ENCODE peak calls at places on chromosomes 3 and 15, in ten cellular contexts. One of them, this sample, is unnamed.

GRCh38 chr3:16132190-16132589 is 42.3 kb upstream of the GALNT15 start:
- DNase-seq in breast epithelium: no peak
- DNase-seq in heart right ventricle: no peak
- DNase-seq in body of pancreas: no peak
- DNase-seq in transverse colon: no peak
- DNase-seq in pancreas: no peak
- DNase-seq in GM06990: no peak
- DNase-seq in neural progenitor cell: peak; percentile 12
- DNase-seq in CD8-positive, alpha-beta T cell: no peak
- DNase-seq in GM12878: no peak
- DNase-seq in this sample: no peak

GRCh38 chr3:16113704-16114103 is 60.8 kb upstream of the GALNT15 start:
- DNase-seq in breast epithelium: no peak
- DNase-seq in heart right ventricle: no peak
- DNase-seq in body of pancreas: no peak
- DNase-seq in transverse colon: no peak
- DNase-seq in pancreas: no peak
- DNase-seq in GM06990: no peak
- DNase-seq in neural progenitor cell: no peak
- DNase-seq in CD8-positive, alpha-beta T cell: no peak
- DNase-seq in GM12878: no peak
- DNase-seq in this sample: no peak

GRCh38 chr3:101850327-101851048 is 1.2 kb downstream of the NFKBIZ start:
- DNase-seq in breast epithelium: no peak
- DNase-seq in heart right ventricle: no peak
- DNase-seq in body of pancreas: no peak
- DNase-seq in transverse colon: no peak
- DNase-seq in pancreas: no peak
- DNase-seq in GM06990: peak; percentile 52
- DNase-seq in neural progenitor cell: peak; percentile 6
- DNase-seq in CD8-positive, alpha-beta T cell: peak; percentile 40
- DNase-seq in GM12878: peak; percentile 65
- DNase-seq in this sample: no peak

GRCh38 chr15:43232289-43232874 is 11.6 kb upstream of the EPB42 start:
- DNase-seq in breast epithelium: no peak
- DNase-seq in heart right ventricle: no peak
- DNase-seq in body of pancreas: no peak
- DNase-seq in transverse colon: no peak
- DNase-seq in pancreas: no peak
- DNase-seq in GM06990: no peak
- DNase-seq in neural progenitor cell: no peak
- DNase-seq in CD8-positive, alpha-beta T cell: no peak
- DNase-seq in GM12878: no peak
- DNase-seq in this sample: no peak

GRCh38 chr15:93974804-93975481 is 256.4 kb upstream of the MCTP2 start:
- DNase-seq in breast epithelium: no peak
- DNase-seq in heart right ventricle: no peak
- DNase-seq in body of pancreas: peak; percentile 42
- DNase-seq in transverse colon: no peak
- DNase-seq in pancreas: peak; percentile 45
- DNase-seq in GM06990: no peak
- DNase-seq in neural progenitor cell: peak; percentile 75
- DNase-seq in CD8-positive, alpha-beta T cell: no peak
- DNase-seq in GM12878: no peak
- DNase-seq in this sample: no peak

GRCh38 chr15:34717729-34718128 is 37.1 kb downstream of the GJD2 start:
- DNase-seq in breast epithelium: no peak
- DNase-seq in heart right ventricle: no peak
- DNase-seq in body of pancreas: no peak
- DNase-seq in transverse colon: no peak
- DNase-seq in pancreas: no peak
- DNase-seq in GM06990: no peak
- DNase-seq in neural progenitor cell: no peak
- DNase-seq in CD8-positive, alpha-beta T cell: no peak
- DNase-seq in GM12878: no peak
- DNase-seq in this sample: no peak

GRCh38 chr15:70463453-70463834 is 299.9 kb downstream of the UACA start:
- DNase-seq in breast epithelium: no peak
- DNase-seq in heart right ventricle: no peak
- DNase-seq in body of pancreas: no peak
- DNase-seq in transverse colon: no peak
- DNase-seq in pancreas: no peak
- DNase-seq in GM06990: no peak
- DNase-seq in neural progenitor cell: no peak
- DNase-seq in CD8-positive, alpha-beta T cell: no peak
- DNase-seq in GM12878: no peak
- DNase-seq in this sample: no peak

GRCh38 chr15:87752250-87752951 is 504.1 kb downstream of the NTRK3 start:
- DNase-seq in breast epithelium: no peak
- DNase-seq in heart right ventricle: no peak
- DNase-seq in body of pancreas: peak; percentile 17
- DNase-seq in transverse colon: no peak
- DNase-seq in pancreas: no peak
- DNase-seq in GM06990: no peak
- DNase-seq in neural progenitor cell: no peak
- DNase-seq in CD8-positive, alpha-beta T cell: no peak
- DNase-seq in GM12878: no peak
- DNase-seq in this sample: no peak

GRCh38 chr3:170033489-170033888 is 4.3 kb upstream of the GPR160 start:
- DNase-seq in breast epithelium: no peak
- DNase-seq in heart right ventricle: no peak
- DNase-seq in body of pancreas: no peak
- DNase-seq in transverse colon: peak; percentile 63
- DNase-seq in pancreas: no peak
- DNase-seq in GM06990: no peak
- DNase-seq in neural progenitor cell: no peak
- DNase-seq in CD8-positive, alpha-beta T cell: peak; percentile 36
- DNase-seq in GM12878: no peak
- DNase-seq in this sample: no peak

GRCh38 chr3:101171797-101172196 is 148.6 kb downstream of the IMPG2 start:
- DNase-seq in breast epithelium: no peak
- DNase-seq in heart right ventricle: no peak
- DNase-seq in body of pancreas: no peak
- DNase-seq in transverse colon: no peak
- DNase-seq in pancreas: no peak
- DNase-seq in GM06990: no peak
- DNase-seq in neural progenitor cell: no peak
- DNase-seq in CD8-positive, alpha-beta T cell: no peak
- DNase-seq in GM12878: no peak
- DNase-seq in this sample: no peak

GRCh38 chr15:88274534-88275460 is 18.3 kb upstream of the NTRK3 start:
- DNase-seq in breast epithelium: no peak
- DNase-seq in heart right ventricle: peak; percentile 43
- DNase-seq in body of pancreas: peak; percentile 54
- DNase-seq in transverse colon: peak; percentile 44
- DNase-seq in pancreas: peak; percentile 62
- DNase-seq in GM06990: peak; percentile 25
- DNase-seq in neural progenitor cell: peak; percentile 81
- DNase-seq in CD8-positive, alpha-beta T cell: peak; percentile 56
- DNase-seq in GM12878: no peak
- DNase-seq in this sample: peak; percentile 32

GRCh38 chr15:94793641-94794040 is 562.3 kb downstream of the MCTP2 start:
- DNase-seq in breast epithelium: no peak
- DNase-seq in heart right ventricle: no peak
- DNase-seq in body of pancreas: no peak
- DNase-seq in transverse colon: no peak
- DNase-seq in pancreas: no peak
- DNase-seq in GM06990: no peak
- DNase-seq in neural progenitor cell: peak; percentile 37
- DNase-seq in CD8-positive, alpha-beta T cell: no peak
- DNase-seq in GM12878: no peak
- DNase-seq in this sample: no peak

DNA sequence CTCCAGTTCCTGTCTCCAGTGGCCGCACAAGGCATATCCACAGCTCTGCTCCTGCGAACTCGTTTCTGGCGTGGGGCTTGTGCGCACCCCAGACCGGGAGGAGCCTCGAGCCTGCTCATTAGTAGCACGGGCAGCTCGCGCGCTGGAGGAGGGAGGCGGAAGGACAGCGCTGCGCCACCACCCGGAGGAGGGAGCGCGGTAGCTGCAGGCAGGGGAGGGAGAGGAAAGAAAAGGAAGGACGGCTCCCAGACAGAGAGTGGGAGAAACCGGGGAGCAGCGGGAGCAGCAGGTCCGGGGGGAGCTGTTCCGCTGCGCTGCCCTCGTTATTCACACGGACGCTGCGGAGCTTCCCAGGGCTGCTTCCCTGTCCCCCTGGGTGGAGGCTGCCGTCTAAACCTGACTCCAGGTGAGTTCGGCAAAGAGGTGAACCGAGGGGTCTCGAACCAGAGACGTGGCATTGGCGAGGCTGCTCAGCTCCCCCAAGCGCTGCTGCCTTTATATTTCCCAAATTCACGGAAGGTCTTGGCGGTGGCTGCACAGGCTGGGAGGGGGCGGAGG is 121.3 kb upstream of the ZNF717 start:
- DNase-seq in breast epithelium: peak; percentile 48
- DNase-seq in heart right ventricle: no peak
- DNase-seq in body of pancreas: peak; percentile 11
- DNase-seq in transverse colon: no peak
- DNase-seq in pancreas: peak; percentile 11
- DNase-seq in GM06990: no peak
- DNase-seq in neural progenitor cell: peak; percentile 88
- DNase-seq in CD8-positive, alpha-beta T cell: no peak
- DNase-seq in GM12878: no peak
- DNase-seq in this sample: no peak
- H3K4me3 ChIP-seq in breast epithelium: peak overlapping the region; percentile 59
- H3K4me3 ChIP-seq in heart right ventricle: no peak overlapping the region
- H3K4me3 ChIP-seq in body of pancreas: no peak overlapping the region
- H3K4me3 ChIP-seq in transverse colon: no peak overlapping the region
- H3K4me3 ChIP-seq in pancreas: peak overlapping the region; percentile 6
- H3K4me3 ChIP-seq in GM06990: no peak overlapping the region
- H3K4me3 ChIP-seq in neural progenitor cell: peak overlapping the region; percentile 64
- H3K4me3 ChIP-seq in CD8-positive, alpha-beta T cell: no peak overlapping the region
- H3K4me3 ChIP-seq in GM12878: no peak overlapping the region
- H3K4me3 ChIP-seq in this sample: no peak overlapping the region

DNA sequence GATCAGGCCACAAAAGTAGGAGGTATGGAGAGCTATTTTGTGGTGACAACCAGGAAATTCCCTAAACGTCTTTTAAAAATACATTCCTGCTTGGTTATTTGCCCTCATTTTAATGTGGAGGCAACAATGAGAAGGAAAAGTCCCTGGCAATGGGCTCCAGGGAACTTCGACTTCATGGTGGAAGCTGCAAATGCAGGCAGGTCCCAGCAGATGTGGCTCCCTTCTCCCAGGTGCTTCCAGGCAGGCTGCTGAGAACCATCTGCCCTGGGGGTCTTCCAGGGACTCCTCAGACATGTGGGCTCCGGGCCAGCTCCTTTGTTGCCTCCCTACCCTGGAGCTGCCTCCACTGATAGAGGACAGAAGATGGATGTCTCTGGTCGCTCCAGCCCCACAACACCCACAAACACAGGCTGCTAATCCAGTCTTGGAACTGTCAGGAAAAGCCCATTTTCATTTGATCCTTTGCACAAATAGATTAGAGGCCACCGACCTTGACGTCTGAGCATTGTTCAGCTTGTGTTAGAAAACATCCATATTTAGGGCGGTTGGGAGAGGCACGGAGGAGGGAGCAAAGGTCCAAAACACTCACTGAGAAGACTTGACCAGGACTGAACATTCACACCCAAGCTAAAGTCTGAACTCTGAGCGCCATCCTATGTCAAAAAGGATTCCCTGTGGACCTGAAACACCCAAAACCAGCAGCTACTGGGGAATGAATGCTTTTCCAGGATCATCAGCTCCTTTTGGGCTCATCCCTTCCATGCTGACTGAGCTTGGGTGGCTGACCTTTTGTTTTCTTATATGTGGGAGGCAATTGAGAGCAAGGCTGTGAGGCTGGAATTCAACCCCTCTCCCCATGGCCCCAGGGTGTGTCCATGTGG is 30.2 kb upstream of the SLCO2A1 start:
- DNase-seq in breast epithelium: no peak
- DNase-seq in heart right ventricle: no peak
- DNase-seq in body of pancreas: no peak
- DNase-seq in transverse colon: peak; percentile 32
- DNase-seq in pancreas: no peak
- DNase-seq in GM06990: no peak
- DNase-seq in neural progenitor cell: no peak
- DNase-seq in CD8-positive, alpha-beta T cell: no peak
- DNase-seq in GM12878: no peak
- DNase-seq in this sample: peak; percentile 72
- TF ChIP-seq CTCF in breast epithelium: no peak
- TF ChIP-seq CTCF in heart right ventricle: no peak
- TF ChIP-seq CTCF in body of pancreas: no peak
- TF ChIP-seq CTCF in transverse colon: no peak
- TF ChIP-seq CTCF in pancreas: no peak
- TF ChIP-seq CTCF in GM06990: no peak
- TF ChIP-seq CTCF in neural progenitor cell: no peak
- TF ChIP-seq CTCF in CD8-positive, alpha-beta T cell: no peak
- TF ChIP-seq CTCF in GM12878: no peak
- TF ChIP-seq CTCF in this sample: no peak

GRCh38 chr3:48470286-48470685 is 23.7 kb downstream of the ATRIP start:
- DNase-seq in breast epithelium: no peak
- DNase-seq in heart right ventricle: no peak
- DNase-seq in body of pancreas: no peak
- DNase-seq in transverse colon: no peak
- DNase-seq in pancreas: no peak
- DNase-seq in GM06990: no peak
- DNase-seq in neural progenitor cell: no peak
- DNase-seq in CD8-positive, alpha-beta T cell: no peak
- DNase-seq in GM12878: no peak
- DNase-seq in this sample: no peak
- H3K4me3 ChIP-seq in breast epithelium: peak overlapping the region; percentile 6
- H3K4me3 ChIP-seq in heart right ventricle: no peak overlapping the region
- H3K4me3 ChIP-seq in body of pancreas: no peak overlapping the region
- H3K4me3 ChIP-seq in transverse colon: no peak overlapping the region
- H3K4me3 ChIP-seq in pancreas: no peak overlapping the region
- H3K4me3 ChIP-seq in GM06990: no peak overlapping the region
- H3K4me3 ChIP-seq in neural progenitor cell: no peak overlapping the region
- H3K4me3 ChIP-seq in CD8-positive, alpha-beta T cell: no peak overlapping the region
- H3K4me3 ChIP-seq in GM12878: peak overlapping the region; percentile 34
- H3K4me3 ChIP-seq in this sample: no peak overlapping the region

DNA sequence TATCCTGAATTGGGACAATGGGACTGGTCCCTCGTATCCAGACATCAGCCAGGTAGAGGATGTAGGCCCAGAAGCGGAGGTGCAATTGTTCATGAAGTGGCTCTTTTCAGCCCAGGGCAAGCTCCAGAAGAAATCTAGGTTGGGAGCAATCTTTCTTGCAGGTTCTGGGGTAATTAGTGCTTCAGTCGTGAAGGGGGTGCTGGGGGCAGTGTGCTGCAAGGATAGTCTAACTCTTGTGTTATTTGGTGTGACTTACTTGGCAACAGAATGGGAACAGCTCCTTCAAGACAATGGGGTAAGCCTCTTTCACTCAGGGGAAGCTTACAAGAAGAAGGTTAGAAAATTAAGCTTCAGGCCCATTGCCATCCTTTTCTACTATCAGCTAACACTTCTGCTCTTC is 273.0 kb downstream of the DIPK2A start:
- DNase-seq in breast epithelium: no peak
- DNase-seq in heart right ventricle: no peak
- DNase-seq in body of pancreas: no peak
- DNase-seq in transverse colon: no peak
- DNase-seq in pancreas: no peak
- DNase-seq in GM06990: no peak
- DNase-seq in neural progenitor cell: peak; percentile 4
- DNase-seq in CD8-positive, alpha-beta T cell: no peak
- DNase-seq in GM12878: no peak
- DNase-seq in this sample: no peak
- TF ChIP-seq CTCF in breast epithelium: no peak
- TF ChIP-seq CTCF in heart right ventricle: no peak
- TF ChIP-seq CTCF in body of pancreas: no peak
- TF ChIP-seq CTCF in transverse colon: no peak
- TF ChIP-seq CTCF in pancreas: no peak
- TF ChIP-seq CTCF in GM06990: peak; percentile 38
- TF ChIP-seq CTCF in neural progenitor cell: no peak
- TF ChIP-seq CTCF in CD8-positive, alpha-beta T cell: no peak
- TF ChIP-seq CTCF in GM12878: peak; percentile 6
- TF ChIP-seq CTCF in this sample: no peak

This sample was measured in lower leg skin.